ENCODE peak calls at places on chromosomes 16 and 17, in ten cellular contexts. One of them, this sample, is unnamed.

GRCh38 chr17:78476973-78477372 is 98.5 kb downstream of the PGS1 start:
- DNase-seq in CD8-positive, alpha-beta T cell: no peak
- DNase-seq in iPS-NIHi11: no peak
- DNase-seq in ascending aorta: no peak
- DNase-seq in EH: no peak
- DNase-seq in A549: peak
- DNase-seq in activated T-cell treated with anti-CD3 and anti-CD28 coated beads for 1 hour: no peak
- DNase-seq in NCI-H526: no peak
- DNase-seq in astrocyte of the hippocampus: no peak
- DNase-seq in activated T-helper 1 cell treated with anti-CD3 and anti-CD28 coated beads, Interleukin-12 subunit alpha, Interleukin-12 subunit beta, Interleukin-2, Interleukin-4 antibody, amounts not matched to agents 30 ng/mL and 10 ng/mL and 1 ng/mL, durations not matched to agents 14 hours and 24 hours and 36 hours: no peak
- DNase-seq in this sample: no peak

GRCh38 chr17:78789663-78790181 is 7.6 kb upstream of the CYTH1 start:
- DNase-seq in CD8-positive, alpha-beta T cell: no peak
- DNase-seq in iPS-NIHi11: no peak
- DNase-seq in ascending aorta: peak
- DNase-seq in EH: peak
- DNase-seq in A549: no peak
- DNase-seq in activated T-cell treated with anti-CD3 and anti-CD28 coated beads for 1 hour: peak
- DNase-seq in NCI-H526: no peak
- DNase-seq in astrocyte of the hippocampus: peak
- DNase-seq in activated T-helper 1 cell treated with anti-CD3 and anti-CD28 coated beads, Interleukin-12 subunit alpha, Interleukin-12 subunit beta, Interleukin-2, Interleukin-4 antibody, amounts not matched to agents 30 ng/mL and 10 ng/mL and 1 ng/mL, durations not matched to agents 14 hours and 24 hours and 36 hours: no peak
- DNase-seq in this sample: no peak

GRCh38 chr16:19583665-19584300 is 28.3 kb downstream of the VPS35L start:
- DNase-seq in CD8-positive, alpha-beta T cell: no peak
- DNase-seq in iPS-NIHi11: peak
- DNase-seq in ascending aorta: no peak
- DNase-seq in EH: peak
- DNase-seq in A549: peak
- DNase-seq in activated T-cell treated with anti-CD3 and anti-CD28 coated beads for 1 hour: no peak
- DNase-seq in NCI-H526: peak
- DNase-seq in astrocyte of the hippocampus: peak
- DNase-seq in activated T-helper 1 cell treated with anti-CD3 and anti-CD28 coated beads, Interleukin-12 subunit alpha, Interleukin-12 subunit beta, Interleukin-2, Interleukin-4 antibody, amounts not matched to agents 30 ng/mL and 10 ng/mL and 1 ng/mL, durations not matched to agents 14 hours and 24 hours and 36 hours: no peak
- DNase-seq in this sample: no peak

GRCh38 chr17:49861150-49861884 is 13.4 kb upstream of the TAC4 start:
- DNase-seq in CD8-positive, alpha-beta T cell: peak
- DNase-seq in iPS-NIHi11: peak
- DNase-seq in ascending aorta: no peak
- DNase-seq in EH: peak
- DNase-seq in A549: peak
- DNase-seq in activated T-cell treated with anti-CD3 and anti-CD28 coated beads for 1 hour: peak
- DNase-seq in NCI-H526: peak
- DNase-seq in astrocyte of the hippocampus: peak
- DNase-seq in activated T-helper 1 cell treated with anti-CD3 and anti-CD28 coated beads, Interleukin-12 subunit alpha, Interleukin-12 subunit beta, Interleukin-2, Interleukin-4 antibody, amounts not matched to agents 30 ng/mL and 10 ng/mL and 1 ng/mL, durations not matched to agents 14 hours and 24 hours and 36 hours: peak
- DNase-seq in this sample: peak

GRCh38 chr17:73043686-73044581 is 48.6 kb downstream of the SLC39A11 start:
- DNase-seq in CD8-positive, alpha-beta T cell: no peak
- DNase-seq in iPS-NIHi11: no peak
- DNase-seq in ascending aorta: no peak
- DNase-seq in EH: peak
- DNase-seq in A549: no peak
- DNase-seq in activated T-cell treated with anti-CD3 and anti-CD28 coated beads for 1 hour: no peak
- DNase-seq in NCI-H526: no peak
- DNase-seq in astrocyte of the hippocampus: peak
- DNase-seq in activated T-helper 1 cell treated with anti-CD3 and anti-CD28 coated beads, Interleukin-12 subunit alpha, Interleukin-12 subunit beta, Interleukin-2, Interleukin-4 antibody, amounts not matched to agents 30 ng/mL and 10 ng/mL and 1 ng/mL, durations not matched to agents 14 hours and 24 hours and 36 hours: no peak
- DNase-seq in this sample: no peak

GRCh38 chr16:1426734-1427451 is 4.0 kb upstream of the PERCC1 start:
- DNase-seq in CD8-positive, alpha-beta T cell: no peak
- DNase-seq in iPS-NIHi11: peak
- DNase-seq in ascending aorta: no peak
- DNase-seq in EH: no peak
- DNase-seq in A549: no peak
- DNase-seq in activated T-cell treated with anti-CD3 and anti-CD28 coated beads for 1 hour: no peak
- DNase-seq in NCI-H526: no peak
- DNase-seq in astrocyte of the hippocampus: no peak
- DNase-seq in activated T-helper 1 cell treated with anti-CD3 and anti-CD28 coated beads, Interleukin-12 subunit alpha, Interleukin-12 subunit beta, Interleukin-2, Interleukin-4 antibody, amounts not matched to agents 30 ng/mL and 10 ng/mL and 1 ng/mL, durations not matched to agents 14 hours and 24 hours and 36 hours: no peak
- DNase-seq in this sample: no peak

GRCh38 chr17:72427761-72428109 is 306.9 kb downstream of the SOX9 start:
- DNase-seq in CD8-positive, alpha-beta T cell: no peak
- DNase-seq in iPS-NIHi11: no peak
- DNase-seq in ascending aorta: no peak
- DNase-seq in EH: no peak
- DNase-seq in A549: no peak
- DNase-seq in activated T-cell treated with anti-CD3 and anti-CD28 coated beads for 1 hour: no peak
- DNase-seq in NCI-H526: no peak
- DNase-seq in astrocyte of the hippocampus: no peak
- DNase-seq in activated T-helper 1 cell treated with anti-CD3 and anti-CD28 coated beads, Interleukin-12 subunit alpha, Interleukin-12 subunit beta, Interleukin-2, Interleukin-4 antibody, amounts not matched to agents 30 ng/mL and 10 ng/mL and 1 ng/mL, durations not matched to agents 14 hours and 24 hours and 36 hours: no peak
- DNase-seq in this sample: no peak

GRCh38 chr16:88412766-88413165 is 30.0 kb downstream of the ZNF469 start:
- DNase-seq in CD8-positive, alpha-beta T cell: no peak
- DNase-seq in iPS-NIHi11: no peak
- DNase-seq in ascending aorta: no peak
- DNase-seq in EH: no peak
- DNase-seq in A549: no peak
- DNase-seq in activated T-cell treated with anti-CD3 and anti-CD28 coated beads for 1 hour: no peak
- DNase-seq in NCI-H526: no peak
- DNase-seq in astrocyte of the hippocampus: no peak
- DNase-seq in activated T-helper 1 cell treated with anti-CD3 and anti-CD28 coated beads, Interleukin-12 subunit alpha, Interleukin-12 subunit beta, Interleukin-2, Interleukin-4 antibody, amounts not matched to agents 30 ng/mL and 10 ng/mL and 1 ng/mL, durations not matched to agents 14 hours and 24 hours and 36 hours: no peak
- DNase-seq in this sample: no peak

GRCh38 chr17:3558603-3559269 is 1.1 kb upstream of the TRPV3 start:
- DNase-seq in CD8-positive, alpha-beta T cell: no peak
- DNase-seq in iPS-NIHi11: peak
- DNase-seq in ascending aorta: no peak
- DNase-seq in EH: peak
- DNase-seq in A549: no peak
- DNase-seq in activated T-cell treated with anti-CD3 and anti-CD28 coated beads for 1 hour: no peak
- DNase-seq in NCI-H526: no peak
- DNase-seq in astrocyte of the hippocampus: no peak
- DNase-seq in activated T-helper 1 cell treated with anti-CD3 and anti-CD28 coated beads, Interleukin-12 subunit alpha, Interleukin-12 subunit beta, Interleukin-2, Interleukin-4 antibody, amounts not matched to agents 30 ng/mL and 10 ng/mL and 1 ng/mL, durations not matched to agents 14 hours and 24 hours and 36 hours: peak
- DNase-seq in this sample: peak

GRCh38 chr17:68675723-68676122 is 74.6 kb upstream of the FAM20A start:
- DNase-seq in CD8-positive, alpha-beta T cell: no peak
- DNase-seq in iPS-NIHi11: no peak
- DNase-seq in ascending aorta: no peak
- DNase-seq in EH: no peak
- DNase-seq in A549: no peak
- DNase-seq in activated T-cell treated with anti-CD3 and anti-CD28 coated beads for 1 hour: no peak
- DNase-seq in NCI-H526: no peak
- DNase-seq in astrocyte of the hippocampus: no peak
- DNase-seq in activated T-helper 1 cell treated with anti-CD3 and anti-CD28 coated beads, Interleukin-12 subunit alpha, Interleukin-12 subunit beta, Interleukin-2, Interleukin-4 antibody, amounts not matched to agents 30 ng/mL and 10 ng/mL and 1 ng/mL, durations not matched to agents 14 hours and 24 hours and 36 hours: no peak
- DNase-seq in this sample: no peak

GRCh38 chr17:35245196-35245486 is 2.3 kb downstream of the SLFN5 start:
- DNase-seq in CD8-positive, alpha-beta T cell: no peak
- DNase-seq in iPS-NIHi11: no peak
- DNase-seq in ascending aorta: no peak
- DNase-seq in EH: peak
- DNase-seq in A549: peak
- DNase-seq in activated T-cell treated with anti-CD3 and anti-CD28 coated beads for 1 hour: no peak
- DNase-seq in NCI-H526: no peak
- DNase-seq in astrocyte of the hippocampus: peak
- DNase-seq in activated T-helper 1 cell treated with anti-CD3 and anti-CD28 coated beads, Interleukin-12 subunit alpha, Interleukin-12 subunit beta, Interleukin-2, Interleukin-4 antibody, amounts not matched to agents 30 ng/mL and 10 ng/mL and 1 ng/mL, durations not matched to agents 14 hours and 24 hours and 36 hours: no peak
- DNase-seq in this sample: no peak

GRCh38 chr17:81959362-81960129 is 1.4 kb downstream of the NOTUM start:
- DNase-seq in CD8-positive, alpha-beta T cell: peak
- DNase-seq in iPS-NIHi11: peak
- DNase-seq in ascending aorta: peak
- DNase-seq in EH: peak
- DNase-seq in A549: peak
- DNase-seq in activated T-cell treated with anti-CD3 and anti-CD28 coated beads for 1 hour: peak
- DNase-seq in NCI-H526: no peak
- DNase-seq in astrocyte of the hippocampus: peak
- DNase-seq in activated T-helper 1 cell treated with anti-CD3 and anti-CD28 coated beads, Interleukin-12 subunit alpha, Interleukin-12 subunit beta, Interleukin-2, Interleukin-4 antibody, amounts not matched to agents 30 ng/mL and 10 ng/mL and 1 ng/mL, durations not matched to agents 14 hours and 24 hours and 36 hours: peak
- DNase-seq in this sample: peak

GRCh38 chr17:71713846-71714245 is 407.0 kb upstream of the SOX9 start:
- DNase-seq in CD8-positive, alpha-beta T cell: no peak
- DNase-seq in iPS-NIHi11: no peak
- DNase-seq in ascending aorta: no peak
- DNase-seq in EH: no peak
- DNase-seq in A549: no peak
- DNase-seq in activated T-cell treated with anti-CD3 and anti-CD28 coated beads for 1 hour: no peak
- DNase-seq in NCI-H526: no peak
- DNase-seq in astrocyte of the hippocampus: no peak
- DNase-seq in activated T-helper 1 cell treated with anti-CD3 and anti-CD28 coated beads, Interleukin-12 subunit alpha, Interleukin-12 subunit beta, Interleukin-2, Interleukin-4 antibody, amounts not matched to agents 30 ng/mL and 10 ng/mL and 1 ng/mL, durations not matched to agents 14 hours and 24 hours and 36 hours: no peak
- DNase-seq in this sample: no peak

GRCh38 chr16:81485824-81486554 is 41.4 kb downstream of the CMIP start:
- DNase-seq in CD8-positive, alpha-beta T cell: no peak
- DNase-seq in iPS-NIHi11: no peak
- DNase-seq in ascending aorta: peak
- DNase-seq in EH: no peak
- DNase-seq in A549: no peak
- DNase-seq in activated T-cell treated with anti-CD3 and anti-CD28 coated beads for 1 hour: no peak
- DNase-seq in NCI-H526: no peak
- DNase-seq in astrocyte of the hippocampus: no peak
- DNase-seq in activated T-helper 1 cell treated with anti-CD3 and anti-CD28 coated beads, Interleukin-12 subunit alpha, Interleukin-12 subunit beta, Interleukin-2, Interleukin-4 antibody, amounts not matched to agents 30 ng/mL and 10 ng/mL and 1 ng/mL, durations not matched to agents 14 hours and 24 hours and 36 hours: no peak
- DNase-seq in this sample: no peak

GRCh38 chr16:4320030-4320429 is 4.2 kb downstream of the GLIS2 start:
- DNase-seq in CD8-positive, alpha-beta T cell: no peak
- DNase-seq in iPS-NIHi11: no peak
- DNase-seq in ascending aorta: peak
- DNase-seq in EH: no peak
- DNase-seq in A549: no peak
- DNase-seq in activated T-cell treated with anti-CD3 and anti-CD28 coated beads for 1 hour: no peak
- DNase-seq in NCI-H526: no peak
- DNase-seq in astrocyte of the hippocampus: no peak
- DNase-seq in activated T-helper 1 cell treated with anti-CD3 and anti-CD28 coated beads, Interleukin-12 subunit alpha, Interleukin-12 subunit beta, Interleukin-2, Interleukin-4 antibody, amounts not matched to agents 30 ng/mL and 10 ng/mL and 1 ng/mL, durations not matched to agents 14 hours and 24 hours and 36 hours: no peak
- DNase-seq in this sample: no peak

GRCh38 chr17:1957037-1957436 is 68.1 kb downstream of the RTN4RL1 start:
- DNase-seq in CD8-positive, alpha-beta T cell: no peak
- DNase-seq in iPS-NIHi11: no peak
- DNase-seq in ascending aorta: no peak
- DNase-seq in EH: peak
- DNase-seq in A549: no peak
- DNase-seq in activated T-cell treated with anti-CD3 and anti-CD28 coated beads for 1 hour: no peak
- DNase-seq in NCI-H526: no peak
- DNase-seq in astrocyte of the hippocampus: peak
- DNase-seq in activated T-helper 1 cell treated with anti-CD3 and anti-CD28 coated beads, Interleukin-12 subunit alpha, Interleukin-12 subunit beta, Interleukin-2, Interleukin-4 antibody, amounts not matched to agents 30 ng/mL and 10 ng/mL and 1 ng/mL, durations not matched to agents 14 hours and 24 hours and 36 hours: no peak
- DNase-seq in this sample: no peak

GRCh38 chr17:57782051-57782490 is 37.0 kb upstream of the CCDC182 start:
- DNase-seq in CD8-positive, alpha-beta T cell: no peak
- DNase-seq in iPS-NIHi11: no peak
- DNase-seq in ascending aorta: no peak
- DNase-seq in EH: no peak
- DNase-seq in A549: no peak
- DNase-seq in activated T-cell treated with anti-CD3 and anti-CD28 coated beads for 1 hour: no peak
- DNase-seq in NCI-H526: no peak
- DNase-seq in astrocyte of the hippocampus: no peak
- DNase-seq in activated T-helper 1 cell treated with anti-CD3 and anti-CD28 coated beads, Interleukin-12 subunit alpha, Interleukin-12 subunit beta, Interleukin-2, Interleukin-4 antibody, amounts not matched to agents 30 ng/mL and 10 ng/mL and 1 ng/mL, durations not matched to agents 14 hours and 24 hours and 36 hours: no peak
- DNase-seq in this sample: no peak

GRCh38 chr17:3656353-3656752 is 12.0 kb downstream of the TAX1BP3 start:
- DNase-seq in CD8-positive, alpha-beta T cell: no peak
- DNase-seq in iPS-NIHi11: no peak
- DNase-seq in ascending aorta: no peak
- DNase-seq in EH: no peak
- DNase-seq in A549: no peak
- DNase-seq in activated T-cell treated with anti-CD3 and anti-CD28 coated beads for 1 hour: no peak
- DNase-seq in NCI-H526: no peak
- DNase-seq in astrocyte of the hippocampus: no peak
- DNase-seq in activated T-helper 1 cell treated with anti-CD3 and anti-CD28 coated beads, Interleukin-12 subunit alpha, Interleukin-12 subunit beta, Interleukin-2, Interleukin-4 antibody, amounts not matched to agents 30 ng/mL and 10 ng/mL and 1 ng/mL, durations not matched to agents 14 hours and 24 hours and 36 hours: no peak
- DNase-seq in this sample: no peak

GRCh38 chr16:23518435-23518891 is 8.2 kb upstream of the GGA2 start:
- DNase-seq in CD8-positive, alpha-beta T cell: no peak
- DNase-seq in iPS-NIHi11: no peak
- DNase-seq in ascending aorta: no peak
- DNase-seq in EH: no peak
- DNase-seq in A549: no peak
- DNase-seq in activated T-cell treated with anti-CD3 and anti-CD28 coated beads for 1 hour: no peak
- DNase-seq in NCI-H526: peak
- DNase-seq in astrocyte of the hippocampus: no peak
- DNase-seq in activated T-helper 1 cell treated with anti-CD3 and anti-CD28 coated beads, Interleukin-12 subunit alpha, Interleukin-12 subunit beta, Interleukin-2, Interleukin-4 antibody, amounts not matched to agents 30 ng/mL and 10 ng/mL and 1 ng/mL, durations not matched to agents 14 hours and 24 hours and 36 hours: no peak
- DNase-seq in this sample: peak

GRCh38 chr17:71338396-71338795 is 782.4 kb upstream of the SOX9 start:
- DNase-seq in CD8-positive, alpha-beta T cell: no peak
- DNase-seq in iPS-NIHi11: no peak
- DNase-seq in ascending aorta: no peak
- DNase-seq in EH: peak
- DNase-seq in A549: peak
- DNase-seq in activated T-cell treated with anti-CD3 and anti-CD28 coated beads for 1 hour: no peak
- DNase-seq in NCI-H526: no peak
- DNase-seq in astrocyte of the hippocampus: peak
- DNase-seq in activated T-helper 1 cell treated with anti-CD3 and anti-CD28 coated beads, Interleukin-12 subunit alpha, Interleukin-12 subunit beta, Interleukin-2, Interleukin-4 antibody, amounts not matched to agents 30 ng/mL and 10 ng/mL and 1 ng/mL, durations not matched to agents 14 hours and 24 hours and 36 hours: no peak
- DNase-seq in this sample: no peak

This sample was measured in B cell.